ENCODE peak calls at places on chromosomes 2 and 18, in nine cellular contexts. E, L, K, R, I, A, M, O and P are unnamed samples.

GRCh38 chr18:29849145-29849544 is 1193.4 kb downstream of the DSC3 start:
- DNase-seq in E (no peak), L (no peak), K (no peak), R (no peak), I (no peak), A (no peak), M (no peak), O (no peak), P (no peak)

GRCh38 chr2:182852090-182852489 is 14.3 kb downstream of the FRZB start:
- DNase-seq in E (no peak), L (no peak), K (no peak), R (peak), I (no peak), A (peak), M (no peak), O (no peak), P (no peak)

GRCh38 chr2:20222769-20223344 is 2.1 kb downstream of the SDC1 start:
- DNase-seq in E (no peak), L (no peak), K (no peak), R (no peak), I (no peak), A (no peak), M (peak), O (no peak), P (no peak)

GRCh38 chr2:203579131-203579643 is 44.1 kb upstream of the RAPH1 start:
- DNase-seq in E (no peak), L (no peak), K (no peak), R (peak), I (no peak), A (peak), M (peak), O (peak), P (no peak)

GRCh38 chr2:27655155-27655951 is 8.1 kb downstream of the SUPT7L start:
- DNase-seq in E (no peak), L (no peak), K (peak), R (no peak), I (no peak), A (peak), M (no peak), O (peak), P (no peak)

GRCh38 chr18:5806860-5807259 is 88.5 kb downstream of the TMEM200C start:
- DNase-seq in E (no peak), L (no peak), K (no peak), R (no peak), I (no peak), A (no peak), M (no peak), O (no peak), P (no peak)

GRCh38 chr2:158773121-158773520 is 22.0 kb upstream of the DAPL1 start:
- DNase-seq in E (no peak), L (no peak), K (no peak), R (no peak), I (peak), A (no peak), M (no peak), O (peak), P (no peak)

GRCh38 chr2:160278889-160279196 is 78.8 kb upstream of the ITGB6 start:
- DNase-seq in E (no peak), L (no peak), K (peak), R (no peak), I (no peak), A (peak), M (no peak), O (peak), P (no peak)

GRCh38 chr18:4433762-4434161 is 21.3 kb downstream of the DLGAP1 start:
- DNase-seq in E (no peak), L (no peak), K (no peak), R (no peak), I (no peak), A (no peak), M (no peak), O (no peak), P (no peak)

GRCh38 chr18:8706545-8706980 is 1.2 kb downstream of the MTCL1 start:
- DNase-seq in E (no peak), L (no peak), K (peak), R (no peak), I (no peak), A (no peak), M (no peak), O (no peak), P (peak)

GRCh38 chr18:8708670-8709069 is 3.3 kb downstream of the MTCL1 start:
- DNase-seq in E (no peak), L (no peak), K (no peak), R (no peak), I (no peak), A (no peak), M (no peak), O (no peak), P (no peak)

GRCh38 chr18:8705941-8706544 is 687 bp downstream of the MTCL1 start:
- DNase-seq in E (no peak), L (peak), K (peak), R (no peak), I (no peak), A (no peak), M (no peak), O (peak), P (peak)

GRCh38 chr18:8707946-8708345 is 2.6 kb downstream of the MTCL1 start:
- DNase-seq in E (no peak), L (no peak), K (no peak), R (no peak), I (no peak), A (peak), M (no peak), O (no peak), P (no peak)

DNA sequence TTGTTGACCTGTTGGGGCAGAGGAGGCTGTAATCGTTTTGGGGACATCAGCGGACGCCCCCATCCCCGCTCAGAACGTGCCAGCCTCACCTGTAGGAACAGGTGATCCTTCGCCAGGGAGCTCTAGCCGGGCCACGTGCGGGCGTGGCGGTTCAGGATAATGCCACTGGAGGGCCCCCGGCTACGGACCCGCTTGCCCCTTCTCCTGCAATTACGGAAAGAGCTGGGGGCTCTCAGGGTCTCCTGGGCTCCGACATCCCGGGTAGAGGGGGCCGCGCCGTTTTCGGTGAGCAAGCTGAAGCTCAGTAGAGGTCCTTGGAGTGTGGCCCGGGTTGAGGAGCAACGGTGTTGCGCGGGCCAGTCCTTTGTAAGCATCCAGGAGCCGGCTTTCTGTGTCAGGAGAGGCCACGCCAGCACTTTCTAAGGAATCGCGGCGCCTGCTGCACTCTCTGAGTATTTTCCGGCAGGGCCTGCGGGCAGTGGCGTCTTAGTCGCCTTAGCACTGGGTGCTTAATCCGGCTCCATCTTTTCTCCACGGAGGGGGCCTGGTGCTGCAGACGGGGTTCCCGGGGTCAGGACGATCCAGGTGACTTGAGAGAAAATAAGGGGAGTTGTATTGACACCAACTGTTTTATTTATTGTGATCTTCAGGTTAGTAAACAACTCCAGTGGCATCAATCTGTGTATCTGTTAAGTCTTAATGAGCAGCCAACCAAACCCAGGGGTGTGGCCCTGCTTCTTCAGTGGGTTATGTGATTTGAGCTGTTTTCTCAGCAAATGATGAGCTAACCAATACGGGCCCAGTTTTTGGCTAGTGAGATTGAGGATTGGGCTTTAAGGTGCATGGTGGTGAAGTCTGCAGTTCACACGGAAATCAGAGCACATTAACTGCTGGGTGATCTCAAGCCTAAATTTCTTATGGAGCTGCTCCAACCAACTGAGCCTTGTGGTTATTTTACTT is 1.9 kb downstream of the MTCL1 start:
- DNase-seq in E (no peak), L (peak), K (peak), R (no peak), I (no peak), A (peak), M (peak), O (peak), P (peak)
- TF ChIP-seq CTCF in E (peak), L (peak), K (peak), R (peak), I (no peak), A (no peak), M (peak), O (peak), P (no peak)

DNA sequence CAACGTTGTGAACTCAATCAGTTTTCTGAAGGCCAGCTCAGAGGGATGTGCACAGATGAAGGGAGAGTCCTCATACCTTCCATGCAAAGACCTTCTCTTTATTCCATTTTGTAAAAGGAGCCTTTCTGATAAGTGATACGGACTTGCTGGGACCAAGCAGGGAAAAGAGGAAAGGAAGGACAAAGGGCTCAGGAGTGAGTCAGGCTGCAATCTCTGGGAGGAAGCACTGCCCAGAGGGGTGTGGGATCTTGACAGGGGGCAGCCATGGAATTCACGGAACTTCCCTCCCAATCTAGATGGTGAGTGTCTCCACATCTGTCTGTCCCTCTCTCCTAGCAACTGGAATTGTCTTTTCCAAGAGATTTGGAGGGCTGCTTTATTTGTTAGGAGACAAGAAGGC is 281.4 kb upstream of the CELF4 start:
- DNase-seq in E (no peak), L (no peak), K (no peak), R (no peak), I (no peak), A (no peak), M (no peak), O (peak), P (peak)
- H3K27ac ChIP-seq in E (no peak), L (no peak), K (no peak), R (no peak), I (no peak), A (no peak), M (no peak), O (no peak), P (no peak)

GRCh38 chr2:24514820-24515219 is 23.8 kb downstream of the NCOA1 start:
- DNase-seq in E (no peak), L (no peak), K (no peak), R (no peak), I (no peak), A (no peak), M (no peak), O (no peak), P (no peak)

GRCh38 chr2:24512836-24513235 is 21.8 kb downstream of the NCOA1 start:
- DNase-seq in E (no peak), L (no peak), K (no peak), R (no peak), I (no peak), A (no peak), M (no peak), O (peak), P (no peak)

GRCh38 chr2:24512404-24512803 is 21.4 kb downstream of the NCOA1 start:
- DNase-seq in E (no peak), L (no peak), K (no peak), R (no peak), I (no peak), A (no peak), M (no peak), O (no peak), P (no peak)

GRCh38 chr2:24513266-24513665 is 22.2 kb downstream of the NCOA1 start:
- DNase-seq in E (no peak), L (no peak), K (no peak), R (no peak), I (no peak), A (no peak), M (no peak), O (peak), P (no peak)

GRCh38 chr2:24513672-24514071 is 22.6 kb downstream of the NCOA1 start:
- DNase-seq in E (no peak), L (no peak), K (no peak), R (no peak), I (no peak), A (no peak), M (no peak), O (peak), P (no peak)
- TF ChIP-seq CTCF in E (no peak), L (no peak), K (no peak), R (no peak), I (no peak), A (no peak), M (no peak), O (no peak), P (no peak)

GRCh38 chr18:58136865-58137264 is 92.8 kb downstream of the NEDD4L start:
- DNase-seq in E (no peak), L (no peak), K (no peak), R (no peak), I (no peak), A (no peak), M (no peak), O (peak), P (no peak)

GRCh38 chr18:58135170-58135569 is 91.1 kb downstream of the NEDD4L start:
- DNase-seq in E (no peak), L (no peak), K (no peak), R (no peak), I (no peak), A (no peak), M (no peak), O (peak), P (no peak)

GRCh38 chr18:58139627-58140026 is 95.6 kb downstream of the NEDD4L start:
- DNase-seq in E (no peak), L (no peak), K (no peak), R (no peak), I (no peak), A (no peak), M (no peak), O (no peak), P (no peak)

GRCh38 chr18:58132595-58133191 is 88.7 kb downstream of the NEDD4L start:
- DNase-seq in E (no peak), L (no peak), K (no peak), R (no peak), I (no peak), A (no peak), M (no peak), O (peak), P (no peak)

GRCh38 chr18:58135806-58136331 is 91.8 kb downstream of the NEDD4L start:
- DNase-seq in E (peak), L (peak), K (peak), R (peak), I (no peak), A (peak), M (no peak), O (peak), P (no peak)
- H3K27ac ChIP-seq in E (no peak), L (no peak), K (no peak), R (no peak), I (no peak), A (no peak), M (peak), O (no peak), P (no peak)

GRCh38 chr18:65788373-65788772 is 37.6 kb downstream of the CDH7 start:
- DNase-seq in E (no peak), L (no peak), K (peak), R (no peak), I (no peak), A (peak), M (no peak), O (no peak), P (no peak)
- TF ChIP-seq CTCF in E (no peak), L (no peak), K (peak), R (no peak), I (no peak), A (peak), M (no peak), O (no peak), P (no peak)

GRCh38 chr18:51447351-51447896 is 249.9 kb upstream of the MEX3C start:
- DNase-seq in E (no peak), L (no peak), K (no peak), R (no peak), I (no peak), A (no peak), M (no peak), O (peak), P (no peak)

GRCh38 chr18:51446571-51447210 is 249.2 kb upstream of the MEX3C start:
- DNase-seq in E (no peak), L (no peak), K (no peak), R (no peak), I (no peak), A (no peak), M (no peak), O (no peak), P (no peak)

GRCh38 chr18:51453594-51453993 is 256.1 kb upstream of the MEX3C start:
- DNase-seq in E (no peak), L (no peak), K (no peak), R (no peak), I (no peak), A (no peak), M (no peak), O (no peak), P (no peak)

GRCh38 chr18:51448949-51449348 is 251.5 kb upstream of the MEX3C start:
- DNase-seq in E (no peak), L (no peak), K (no peak), R (no peak), I (no peak), A (no peak), M (no peak), O (peak), P (no peak)

GRCh38 chr18:51447943-51448342 is 250.5 kb upstream of the MEX3C start:
- DNase-seq in E (no peak), L (no peak), K (no peak), R (no peak), I (no peak), A (no peak), M (no peak), O (no peak), P (no peak)
- H3K27ac ChIP-seq in E (no peak), L (no peak), K (no peak), R (no peak), I (no peak), A (no peak), M (no peak), O (no peak), P (no peak)

GRCh38 chr18:22186484-22186971 is 17.1 kb downstream of the GATA6 start:
- DNase-seq in E (no peak), L (no peak), K (no peak), R (no peak), I (no peak), A (no peak), M (no peak), O (no peak), P (no peak)

GRCh38 chr18:22185723-22186386 is 16.5 kb downstream of the GATA6 start:
- DNase-seq in E (no peak), L (no peak), K (no peak), R (no peak), I (no peak), A (no peak), M (no peak), O (no peak), P (no peak)

GRCh38 chr18:22182884-22183610 is 13.7 kb downstream of the GATA6 start:
- DNase-seq in E (no peak), L (no peak), K (no peak), R (no peak), I (no peak), A (no peak), M (no peak), O (no peak), P (no peak)

GRCh38 chr18:22183647-22184161 is 14.3 kb downstream of the GATA6 start:
- DNase-seq in E (no peak), L (no peak), K (no peak), R (no peak), I (no peak), A (no peak), M (no peak), O (no peak), P (no peak)

DNA sequence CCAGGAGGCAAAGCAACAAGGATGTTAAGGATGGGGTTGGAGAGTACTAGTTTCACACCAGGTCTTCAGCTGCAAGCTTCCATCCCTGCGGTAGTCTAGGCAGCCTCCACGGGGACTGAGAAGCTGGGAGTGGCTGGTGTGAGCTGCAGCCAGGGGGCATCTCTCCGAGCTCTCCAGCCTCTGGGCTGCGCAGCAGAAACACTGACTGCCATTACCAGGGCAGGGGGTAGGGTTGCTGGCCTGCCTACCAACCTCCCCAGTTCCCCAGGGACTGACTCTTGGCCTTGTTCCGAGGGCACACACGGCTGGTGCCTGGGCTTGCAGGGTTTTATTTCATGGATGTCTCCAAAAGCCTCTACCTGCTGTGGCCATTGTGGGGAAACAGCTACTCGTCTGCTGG is 15.9 kb downstream of the GATA6 start:
- DNase-seq in E (no peak), L (no peak), K (peak), R (no peak), I (no peak), A (no peak), M (no peak), O (no peak), P (no peak)
- TF ChIP-seq CTCF in E (peak), L (no peak), K (peak), R (no peak), I (peak), A (no peak), M (no peak), O (peak), P (no peak)

DNA sequence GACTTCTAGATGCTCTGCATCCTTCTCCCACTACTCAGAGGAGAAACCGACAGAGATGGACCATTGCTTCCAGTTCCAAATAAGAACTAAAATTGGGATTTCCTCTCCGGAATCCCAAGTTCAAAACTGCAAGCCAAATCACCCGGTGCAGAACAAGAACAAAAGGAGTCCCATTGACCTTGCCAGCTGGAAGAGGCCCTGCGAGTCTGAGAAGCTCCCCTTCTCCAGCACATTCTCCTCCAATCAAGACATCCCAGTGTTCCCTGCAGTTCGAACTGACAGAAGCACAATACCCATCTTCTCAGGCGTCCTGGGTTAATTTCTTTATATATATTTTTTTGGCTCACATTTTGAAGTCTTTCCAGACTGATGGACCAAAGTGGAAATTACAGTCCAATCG is 195.3 kb upstream of the MEIS1 start:
- DNase-seq in E (no peak), L (no peak), K (no peak), R (no peak), I (no peak), A (no peak), M (no peak), O (no peak), P (no peak)
- H3K27ac ChIP-seq in E (no peak), L (no peak), K (no peak), R (no peak), I (no peak), A (no peak), M (no peak), O (no peak), P (no peak)